ENCODE peak calls at places on chromosome 13, in ten cellular contexts. Z is stimulated activated naive CD4-positive, alpha-beta T cell; V is stimulated activated CD4-positive, alpha-beta T cell treated with anti-CD3 and anti-CD28 coated beads, TNF-alpha, amount 100 ng/mL, for 4 hours; O is GM20000; G is T-helper 17 cell; K is Daoy; L is left ventricle myocardium inferior; M is iris pigment epithelial cell; A is stimulated activated naive B cell treated with anti-CD40 and anti-IgM and Interleukin-4, amounts not matched to agents 10 μg/mL and 1 μg/mL and 100 μg/mL, for 72 hours; W is AG08395. B is an unnamed sample.

GRCh38 chr13:95276119-95276505 is 25.1 kb downstream of the ABCC4 start:
- DNase-seq in W (no peak), M (no peak), V (no peak), A (no peak), L (no peak), O (no peak), Z (no peak), K (no peak), G (no peak), B (no peak)

GRCh38 chr13:23718916-23719470 is 148.8 kb downstream of the TNFRSF19 start:
- DNase-seq in Z (no peak), W (no peak), A (no peak), L (no peak), G (no peak), O (no peak), V (no peak), M (no peak), K (no peak), B (no peak)

GRCh38 chr13:24827799-24828198 is 63.8 kb downstream of the RNF17 start:
- DNase-seq in G (no peak), K (peak; percentile 3), A (no peak), L (no peak), V (no peak), O (no peak), M (no peak), W (no peak), Z (no peak), B (no peak)

GRCh38 chr13:20193924-20194631 is 1.3 kb upstream of the GJB2 start:
- DNase-seq in G (no peak), W (no peak), O (no peak), L (no peak), V (no peak), K (no peak), M (no peak), Z (no peak), A (peak; percentile 11), B (peak; percentile 55)

GRCh38 chr13:73245271-73245670 is 186.5 kb downstream of the KLF5 start:
- DNase-seq in L (no peak), K (no peak), W (no peak), M (no peak), A (no peak), G (no peak), V (no peak), Z (no peak), O (no peak), B (no peak)

GRCh38 chr13:45564108-45564507 is 51.4 kb downstream of the ERICH6B start:
- DNase-seq in K (peak; percentile 42), O (no peak), G (no peak), L (no peak), V (no peak), W (peak; percentile 52), Z (no peak), A (no peak), M (peak; percentile 79), B (no peak)

GRCh38 chr13:91922969-91923592 is 524.7 kb downstream of the GPC5 start:
- DNase-seq in V (no peak), M (no peak), A (no peak), O (no peak), Z (no peak), L (no peak), W (no peak), K (no peak), G (no peak), B (no peak)

GRCh38 chr13:95319551-95320274 is 18.5 kb upstream of the ABCC4 start:
- DNase-seq in A (no peak), Z (no peak), V (no peak), M (no peak), O (no peak), G (no peak), W (no peak), K (no peak), L (no peak), B (no peak)

GRCh38 chr13:47539317-47539716 is 461.8 kb downstream of the SUCLA2 start:
- DNase-seq in W (no peak), Z (no peak), L (no peak), A (no peak), G (no peak), K (no peak), V (no peak), M (no peak), O (no peak), B (no peak)

GRCh38 chr13:97978661-97979450 is 25.4 kb downstream of the IPO5 start:
- DNase-seq in W (peak; percentile 19), M (peak; percentile 56), A (no peak), L (no peak), V (no peak), G (no peak), O (no peak), K (no peak), Z (no peak), B (no peak)

GRCh38 chr13:44159633-44160279 is 213.9 kb upstream of the SERP2 start:
- DNase-seq in V (no peak), A (no peak), G (no peak), W (no peak), L (no peak), K (peak; percentile 43), Z (no peak), O (no peak), M (no peak), B (no peak)

GRCh38 chr13:98839826-98840769 is 87.6 kb upstream of the SLC15A1 start:
- DNase-seq in A (peak; percentile 6), O (peak; percentile 61), G (no peak), K (peak; percentile 61), V (no peak), Z (no peak), W (peak; percentile 87), M (peak; percentile 56), L (peak; percentile 60), B (peak; percentile 53)

GRCh38 chr13:41597348-41598041 is 140.1 kb downstream of the RGCC start:
- DNase-seq in O (no peak), G (no peak), V (no peak), M (peak; percentile 75), W (no peak), A (no peak), Z (no peak), L (no peak), K (no peak), B (no peak)